ENCODE peak calls at places on chromosomes 13 and 19, in five cellular contexts. One of them, this sample, is unnamed.

GRCh38 chr13:84455143-84455905 is 573.0 kb upstream of the SLITRK1 start:
- DNase-seq in GM12865: no peak
- DNase-seq in chondrocyte: no peak
- DNase-seq in stimulated activated CD8-positive, alpha-beta memory T cell treated with anti-CD3 and anti-CD28 coated beads, Interleukin-4, amount 100 ng/mL, for 1 hour: no peak
- DNase-seq in retinal pigment epithelial cell: no peak
- DNase-seq in this sample: no peak

GRCh38 chr19:11435833-11436313 is 438 bp downstream of the PRKCSH start:
- DNase-seq in retinal pigment epithelial cell: no peak
- DNase-seq in stimulated activated CD8-positive, alpha-beta memory T cell treated with anti-CD3 and anti-CD28 coated beads, Interleukin-4, amount 100 ng/mL, for 1 hour: no peak
- DNase-seq in GM12865: peak; percentile 34
- DNase-seq in chondrocyte: no peak
- DNase-seq in this sample: no peak

GRCh38 chr13:45916036-45916435 is 64.5 kb upstream of the SIAH3 start:
- DNase-seq in retinal pigment epithelial cell: no peak
- DNase-seq in stimulated activated CD8-positive, alpha-beta memory T cell treated with anti-CD3 and anti-CD28 coated beads, Interleukin-4, amount 100 ng/mL, for 1 hour: no peak
- DNase-seq in GM12865: no peak
- DNase-seq in chondrocyte: no peak
- DNase-seq in this sample: no peak

GRCh38 chr13:108215428-108215827 is at the start of gene LIG4:
- DNase-seq in GM12865: peak; percentile 97
- DNase-seq in chondrocyte: peak; percentile 97
- DNase-seq in retinal pigment epithelial cell: peak; percentile 89
- DNase-seq in stimulated activated CD8-positive, alpha-beta memory T cell treated with anti-CD3 and anti-CD28 coated beads, Interleukin-4, amount 100 ng/mL, for 1 hour: peak; percentile 68
- DNase-seq in this sample: peak; percentile 93

GRCh38 chr13:112974125-112974524 is 5.1 kb downstream of the MCF2L start:
- DNase-seq in GM12865: no peak
- DNase-seq in chondrocyte: peak; percentile 83
- DNase-seq in retinal pigment epithelial cell: no peak
- DNase-seq in stimulated activated CD8-positive, alpha-beta memory T cell treated with anti-CD3 and anti-CD28 coated beads, Interleukin-4, amount 100 ng/mL, for 1 hour: no peak
- DNase-seq in this sample: peak; percentile 47

GRCh38 chr19:16115309-16116039 is 3.8 kb downstream of the RAB8A start:
- DNase-seq in retinal pigment epithelial cell: no peak
- DNase-seq in GM12865: no peak
- DNase-seq in stimulated activated CD8-positive, alpha-beta memory T cell treated with anti-CD3 and anti-CD28 coated beads, Interleukin-4, amount 100 ng/mL, for 1 hour: no peak
- DNase-seq in chondrocyte: no peak
- DNase-seq in this sample: no peak

GRCh38 chr13:94065741-94066140 is 413.7 kb downstream of the DCT start:
- DNase-seq in retinal pigment epithelial cell: no peak
- DNase-seq in GM12865: no peak
- DNase-seq in stimulated activated CD8-positive, alpha-beta memory T cell treated with anti-CD3 and anti-CD28 coated beads, Interleukin-4, amount 100 ng/mL, for 1 hour: no peak
- DNase-seq in chondrocyte: no peak
- DNase-seq in this sample: no peak

GRCh38 chr19:4229179-4229931 is at the start of gene EBI3:
- DNase-seq in GM12865: peak; percentile 96
- DNase-seq in stimulated activated CD8-positive, alpha-beta memory T cell treated with anti-CD3 and anti-CD28 coated beads, Interleukin-4, amount 100 ng/mL, for 1 hour: no peak
- DNase-seq in retinal pigment epithelial cell: no peak
- DNase-seq in chondrocyte: no peak
- DNase-seq in this sample: no peak

GRCh38 chr19:9967326-9967725 is 31.0 kb upstream of the OLFM2 start:
- DNase-seq in stimulated activated CD8-positive, alpha-beta memory T cell treated with anti-CD3 and anti-CD28 coated beads, Interleukin-4, amount 100 ng/mL, for 1 hour: no peak
- DNase-seq in GM12865: no peak
- DNase-seq in chondrocyte: no peak
- DNase-seq in retinal pigment epithelial cell: no peak
- DNase-seq in this sample: no peak

GRCh38 chr13:29935309-29935981 is 85.0 kb upstream of the UBL3 start:
- DNase-seq in chondrocyte: no peak
- DNase-seq in GM12865: peak; percentile 94
- DNase-seq in retinal pigment epithelial cell: no peak
- DNase-seq in stimulated activated CD8-positive, alpha-beta memory T cell treated with anti-CD3 and anti-CD28 coated beads, Interleukin-4, amount 100 ng/mL, for 1 hour: no peak
- DNase-seq in this sample: no peak

GRCh38 chr19:17321655-17322489 is 12.5 kb downstream of the DDA1 start:
- DNase-seq in GM12865: no peak
- DNase-seq in chondrocyte: no peak
- DNase-seq in retinal pigment epithelial cell: no peak
- DNase-seq in stimulated activated CD8-positive, alpha-beta memory T cell treated with anti-CD3 and anti-CD28 coated beads, Interleukin-4, amount 100 ng/mL, for 1 hour: no peak
- DNase-seq in this sample: no peak

GRCh38 chr13:113446488-113446854 is 6.8 kb downstream of the ADPRHL1 start:
- DNase-seq in GM12865: no peak
- DNase-seq in retinal pigment epithelial cell: no peak
- DNase-seq in chondrocyte: no peak
- DNase-seq in stimulated activated CD8-positive, alpha-beta memory T cell treated with anti-CD3 and anti-CD28 coated beads, Interleukin-4, amount 100 ng/mL, for 1 hour: no peak
- DNase-seq in this sample: no peak

GRCh38 chr13:31749929-31750328 is 10.6 kb downstream of the RXFP2 start:
- DNase-seq in GM12865: no peak
- DNase-seq in retinal pigment epithelial cell: peak; percentile 2
- DNase-seq in chondrocyte: no peak
- DNase-seq in stimulated activated CD8-positive, alpha-beta memory T cell treated with anti-CD3 and anti-CD28 coated beads, Interleukin-4, amount 100 ng/mL, for 1 hour: no peak
- DNase-seq in this sample: no peak

GRCh38 chr13:19845758-19846157 is 17.7 kb downstream of the ZMYM5 start:
- DNase-seq in retinal pigment epithelial cell: peak; percentile 87
- DNase-seq in stimulated activated CD8-positive, alpha-beta memory T cell treated with anti-CD3 and anti-CD28 coated beads, Interleukin-4, amount 100 ng/mL, for 1 hour: no peak
- DNase-seq in chondrocyte: no peak
- DNase-seq in GM12865: no peak
- DNase-seq in this sample: no peak

GRCh38 chr19:12821761-12822160 is 12.6 kb downstream of the RTBDN start:
- DNase-seq in retinal pigment epithelial cell: no peak
- DNase-seq in GM12865: no peak
- DNase-seq in stimulated activated CD8-positive, alpha-beta memory T cell treated with anti-CD3 and anti-CD28 coated beads, Interleukin-4, amount 100 ng/mL, for 1 hour: no peak
- DNase-seq in chondrocyte: no peak
- DNase-seq in this sample: no peak

GRCh38 chr19:36257512-36257876 is 42.6 kb downstream of the ZNF146 start:
- DNase-seq in chondrocyte: no peak
- DNase-seq in retinal pigment epithelial cell: no peak
- DNase-seq in stimulated activated CD8-positive, alpha-beta memory T cell treated with anti-CD3 and anti-CD28 coated beads, Interleukin-4, amount 100 ng/mL, for 1 hour: no peak
- DNase-seq in GM12865: no peak
- DNase-seq in this sample: no peak

GRCh38 chr13:113074876-113075275 is 30.7 kb upstream of the F7 start:
- DNase-seq in stimulated activated CD8-positive, alpha-beta memory T cell treated with anti-CD3 and anti-CD28 coated beads, Interleukin-4, amount 100 ng/mL, for 1 hour: no peak
- DNase-seq in retinal pigment epithelial cell: no peak
- DNase-seq in chondrocyte: peak; percentile 77
- DNase-seq in GM12865: no peak
- DNase-seq in this sample: no peak

GRCh38 chr19:49890349-49891311 is 6.1 kb downstream of the IL4I1 start:
- DNase-seq in chondrocyte: no peak
- DNase-seq in stimulated activated CD8-positive, alpha-beta memory T cell treated with anti-CD3 and anti-CD28 coated beads, Interleukin-4, amount 100 ng/mL, for 1 hour: peak; percentile 28
- DNase-seq in retinal pigment epithelial cell: no peak
- DNase-seq in GM12865: peak; percentile 62
- DNase-seq in this sample: no peak

GRCh38 chr13:43300817-43301216 is 277.4 kb downstream of the DNAJC15 start:
- DNase-seq in stimulated activated CD8-positive, alpha-beta memory T cell treated with anti-CD3 and anti-CD28 coated beads, Interleukin-4, amount 100 ng/mL, for 1 hour: no peak
- DNase-seq in retinal pigment epithelial cell: no peak
- DNase-seq in GM12865: no peak
- DNase-seq in chondrocyte: no peak
- DNase-seq in this sample: no peak

GRCh38 chr19:53057904-53058579 is 13.5 kb downstream of the ERVV-2 start:
- DNase-seq in retinal pigment epithelial cell: no peak
- DNase-seq in stimulated activated CD8-positive, alpha-beta memory T cell treated with anti-CD3 and anti-CD28 coated beads, Interleukin-4, amount 100 ng/mL, for 1 hour: no peak
- DNase-seq in chondrocyte: no peak
- DNase-seq in GM12865: no peak
- DNase-seq in this sample: no peak

GRCh38 chr13:43196171-43196611 is 172.8 kb downstream of the DNAJC15 start:
- DNase-seq in retinal pigment epithelial cell: peak; percentile 30
- DNase-seq in stimulated activated CD8-positive, alpha-beta memory T cell treated with anti-CD3 and anti-CD28 coated beads, Interleukin-4, amount 100 ng/mL, for 1 hour: no peak
- DNase-seq in chondrocyte: no peak
- DNase-seq in GM12865: no peak
- DNase-seq in this sample: no peak

GRCh38 chr19:46924874-46925547 is 64.2 kb downstream of the ARHGAP35 start:
- DNase-seq in stimulated activated CD8-positive, alpha-beta memory T cell treated with anti-CD3 and anti-CD28 coated beads, Interleukin-4, amount 100 ng/mL, for 1 hour: no peak
- DNase-seq in retinal pigment epithelial cell: no peak
- DNase-seq in chondrocyte: no peak
- DNase-seq in GM12865: peak; percentile 65
- DNase-seq in this sample: no peak

GRCh38 chr19:51368366-51369282 is at the start of gene CLDND2:
- DNase-seq in chondrocyte: no peak
- DNase-seq in GM12865: no peak
- DNase-seq in stimulated activated CD8-positive, alpha-beta memory T cell treated with anti-CD3 and anti-CD28 coated beads, Interleukin-4, amount 100 ng/mL, for 1 hour: peak; percentile 14
- DNase-seq in retinal pigment epithelial cell: no peak
- DNase-seq in this sample: no peak

GRCh38 chr19:38691938-38692457 is 44.5 kb downstream of the ACTN4 start:
- DNase-seq in GM12865: no peak
- DNase-seq in retinal pigment epithelial cell: peak; percentile 97
- DNase-seq in chondrocyte: no peak
- DNase-seq in stimulated activated CD8-positive, alpha-beta memory T cell treated with anti-CD3 and anti-CD28 coated beads, Interleukin-4, amount 100 ng/mL, for 1 hour: no peak
- DNase-seq in this sample: no peak

GRCh38 chr19:2550431-2551171 is 74.7 kb downstream of the GADD45B start:
- DNase-seq in stimulated activated CD8-positive, alpha-beta memory T cell treated with anti-CD3 and anti-CD28 coated beads, Interleukin-4, amount 100 ng/mL, for 1 hour: no peak
- DNase-seq in chondrocyte: peak; percentile 63
- DNase-seq in GM12865: no peak
- DNase-seq in retinal pigment epithelial cell: no peak
- DNase-seq in this sample: no peak